ENCODE peak calls at places on chromosomes 16 and 17, in seven cellular contexts. L is endothelial cell; D is stimulated activated CD4-positive, alpha-beta T cell treated with anti-CD3 and anti-CD28 coated beads, Interleukin-1b, Interleukin-23, amount 100 ng/mL, for 1 hour; U is CD4-positive, alpha-beta T cell; A is HTR-8/SVneo; J is transverse colon; N is cardiac muscle cell. M is an unnamed sample.

GRCh38 chr16:2462031-2462866 is 2.3 kb downstream of the TEDC2 start:
- DNase-seq in U (no peak), L (no peak), D (no peak), A (no peak), N (no peak), J (no peak), M (no peak)

GRCh38 chr17:41959336-41960095 is 7.1 kb upstream of the CNP start:
- DNase-seq in N (peak), D (no peak), A (peak), U (no peak), J (no peak), L (peak), M (peak)

GRCh38 chr16:2042171-2042570 is 5.5 kb downstream of the NTHL1 start:
- DNase-seq in A (no peak), D (no peak), U (no peak), N (peak), L (no peak), J (no peak), M (no peak)

GRCh38 chr16:14196539-14196938 is 125.4 kb downstream of the MRTFB start:
- DNase-seq in J (no peak), L (no peak), D (no peak), A (no peak), U (no peak), N (no peak), M (no peak)

GRCh38 chr17:81371910-81372760 is 23.1 kb upstream of the BAHCC1 start:
- DNase-seq in N (peak), D (no peak), J (peak), L (peak), A (peak), U (no peak), M (no peak)

GRCh38 chr16:77866769-77867168 is 78.4 kb downstream of the VAT1L start:
- DNase-seq in L (no peak), J (no peak), D (no peak), U (no peak), N (no peak), A (no peak), M (no peak)

GRCh38 chr16:16038950-16039349 is 89.5 kb downstream of the ABCC1 start:
- DNase-seq in J (no peak), N (no peak), U (no peak), L (no peak), A (no peak), D (no peak), M (no peak)

GRCh38 chr17:31052187-31052889 is 42.4 kb upstream of the NF1 start:
- DNase-seq in A (peak), J (no peak), N (no peak), L (no peak), U (no peak), D (no peak), M (no peak)